ENCODE peak calls at places on chromosomes 6 and 20, in five cellular contexts. W is HFFc6, N is uterus, M is neural progenitor cell, F is IMR-90. B is an unnamed sample.

GRCh38 chr20:59666586-59666985 is 62.2 kb downstream of the PHACTR3 start:
- DNase-seq in W (no peak), N (no peak), M (no peak), F (no peak), B (no peak)

GRCh38 chr20:11372831-11373230 is 544.9 kb upstream of the BTBD3 start:
- DNase-seq in W (no peak), N (no peak), M (no peak), F (no peak), B (no peak)

GRCh38 chr6:63862486-63863198 is 227.0 kb downstream of the PHF3 start:
- DNase-seq in W (no peak), N (no peak), M (no peak), F (peak; percentile 48), B (no peak)

GRCh38 chr6:132780770-132781371 is 17.6 kb downstream of the SLC18B1 start:
- DNase-seq in W (peak; percentile 9), N (no peak), M (peak; percentile 5), F (peak; percentile 63), B (peak; percentile 43)

GRCh38 chr6:37514377-37514776 is 14.7 kb upstream of the CCDC167 start:
- DNase-seq in W (peak; percentile 46), N (no peak), M (no peak), F (peak; percentile 77), B (peak; percentile 7)

GRCh38 chr6:130240232-130240631 is 17.5 kb upstream of the SAMD3 start:
- DNase-seq in W (peak; percentile 68), N (no peak), M (no peak), F (peak; percentile 78), B (peak; percentile 82)

GRCh38 chr6:132768051-132768517 is 10.4 kb upstream of the VNN2 start:
- DNase-seq in W (peak; percentile 36), N (no peak), M (peak; percentile 72), F (no peak), B (no peak)

GRCh38 chr6:36820700-36821580 is 18.3 kb downstream of the CPNE5 start:
- DNase-seq in W (peak; percentile 62), N (no peak), M (peak; percentile 63), F (peak; percentile 64), B (peak; percentile 46)

GRCh38 chr6:33215761-33216649 is 7.7 kb downstream of the RING1 start:
- DNase-seq in W (no peak), N (no peak), M (no peak), F (no peak), B (no peak)

GRCh38 chr6:127938701-127939100 is 37.8 kb upstream of the THEMIS start:
- DNase-seq in W (peak; percentile 83), N (no peak), M (no peak), F (peak; percentile 64), B (peak; percentile 70)

GRCh38 chr6:166542580-166542912 is 43.9 kb downstream of the RAMACL start:
- DNase-seq in W (no peak), N (no peak), M (peak; percentile 21), F (peak; percentile 17), B (no peak)

GRCh38 chr6:145627451-145627850 is 107.9 kb downstream of the EPM2A start:
- DNase-seq in W (no peak), N (no peak), M (no peak), F (no peak), B (no peak)

GRCh38 chr20:24443436-24443835 is 26.0 kb upstream of the SYNDIG1 start:
- DNase-seq in W (no peak), N (no peak), M (peak; percentile 30), F (no peak), B (no peak)

GRCh38 chr20:49381558-49382493 is 100.6 kb downstream of the KCNB1 start:
- DNase-seq in W (peak; percentile 7), N (peak; percentile 90), M (no peak), F (peak; percentile 10), B (peak; percentile 42)

GRCh38 chr6:14880052-14880451 is 365.8 kb upstream of the JARID2 start:
- DNase-seq in W (no peak), N (no peak), M (no peak), F (no peak), B (no peak)

GRCh38 chr6:116847234-116847633 is 18.4 kb upstream of the GPRC6A start:
- DNase-seq in W (peak; percentile 57), N (no peak), M (no peak), F (peak; percentile 41), B (peak; percentile 33)

GRCh38 chr6:157464653-157465535 is 83.9 kb downstream of the ZDHHC14 start:
- DNase-seq in W (no peak), N (no peak), M (peak; percentile 36), F (no peak), B (no peak)

GRCh38 chr6:155247618-155248017 is 16.2 kb upstream of the CLDN20 start:
- DNase-seq in W (peak; percentile 82), N (no peak), M (no peak), F (peak; percentile 26), B (peak; percentile 77)

GRCh38 chr6:127266892-127267741 is 453 bp downstream of the RNF146 start:
- DNase-seq in W (peak; percentile 15), N (peak; percentile 40), M (peak; percentile 76), F (peak; percentile 32), B (peak; percentile 49)

GRCh38 chr6:89500486-89501020 is 67.6 kb downstream of the ANKRD6 start:
- DNase-seq in W (no peak), N (no peak), M (peak; percentile 72), F (no peak), B (no peak)

GRCh38 chr6:161674930-161675523 is 401.2 kb upstream of the AGPAT4 start:
- DNase-seq in W (no peak), N (no peak), M (no peak), F (no peak), B (no peak)

GRCh38 chr6:82246802-82247633 is 526 bp downstream of the IBTK start:
- DNase-seq in W (peak; percentile 41), N (peak; percentile 34), M (peak; percentile 88), F (peak; percentile 30), B (peak; percentile 53)

GRCh38 chr20:10591956-10592521 is 81.8 kb downstream of the JAG1 start:
- DNase-seq in W (no peak), N (no peak), M (no peak), F (peak; percentile 62), B (peak; percentile 62)

GRCh38 chr6:106084106-106084963 is 1.8 kb upstream of the PRDM1 start:
- DNase-seq in W (peak; percentile 90), N (peak; percentile 67), M (peak; percentile 83), F (peak; percentile 92), B (peak; percentile 94)
- TF ChIP-seq CTCF in W (peak; percentile 88), N (peak; percentile 14), M (peak; percentile 83), F (peak; percentile 68), B (peak; percentile 77)

DNA sequence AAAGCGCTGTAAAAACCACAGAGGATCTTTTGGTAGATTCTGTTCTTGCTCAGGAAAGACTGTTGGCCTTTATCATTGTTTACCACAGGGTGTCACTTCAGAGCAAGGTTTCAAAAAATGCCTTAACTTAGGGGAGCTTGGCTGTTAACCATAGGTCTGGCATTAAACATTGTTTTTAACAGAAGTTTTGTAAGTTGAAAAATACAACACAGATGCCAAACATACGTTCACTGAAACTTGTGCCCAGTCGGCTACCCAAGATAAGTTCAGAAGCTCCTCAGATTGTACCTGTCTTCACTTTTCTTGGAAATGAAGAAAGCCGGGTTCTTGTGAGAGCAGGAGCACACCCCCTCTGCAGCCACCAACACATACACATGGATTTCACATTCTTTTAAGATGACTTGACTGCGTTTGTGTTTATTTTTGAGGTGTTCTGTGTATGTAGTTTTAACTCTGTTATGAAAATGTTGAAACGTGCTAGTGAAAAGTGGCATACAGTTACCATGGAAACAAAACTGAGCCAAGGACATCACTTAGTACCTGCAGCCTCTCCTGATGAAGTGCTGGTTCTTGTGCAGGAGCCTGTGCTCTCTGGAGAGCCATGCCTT is 64.9 kb downstream of the SYCP2L start:
- DNase-seq in W (peak; percentile 53), N (no peak), M (peak; percentile 47), F (peak; percentile 94), B (peak; percentile 62)
- TF ChIP-seq CTCF in W (peak; percentile 81), N (no peak), M (peak; percentile 65), F (peak; percentile 76), B (peak; percentile 86)

GRCh38 chr6:95923518-95923917 is 92.3 kb upstream of the FUT9 start:
- DNase-seq in W (no peak), N (no peak), M (peak; percentile 40), F (no peak), B (no peak)
- TF ChIP-seq CTCF in W (peak; percentile 18), N (no peak), M (peak; percentile 66), F (peak; percentile 16), B (no peak)

GRCh38 chr20:45452238-45452637 is 17.3 kb upstream of the WFDC2 start:
- DNase-seq in W (no peak), N (no peak), M (no peak), F (no peak), B (no peak)

GRCh38 chr20:45461225-45461624 is 8.3 kb upstream of the WFDC2 start:
- DNase-seq in W (no peak), N (no peak), M (no peak), F (no peak), B (no peak)

GRCh38 chr20:45452772-45453171 is 16.8 kb upstream of the WFDC2 start:
- DNase-seq in W (no peak), N (no peak), M (no peak), F (no peak), B (no peak)

GRCh38 chr20:45459606-45460005 is 9.9 kb upstream of the WFDC2 start:
- DNase-seq in W (peak; percentile 18), N (no peak), M (no peak), F (peak; percentile 3), B (peak; percentile 8)

DNA sequence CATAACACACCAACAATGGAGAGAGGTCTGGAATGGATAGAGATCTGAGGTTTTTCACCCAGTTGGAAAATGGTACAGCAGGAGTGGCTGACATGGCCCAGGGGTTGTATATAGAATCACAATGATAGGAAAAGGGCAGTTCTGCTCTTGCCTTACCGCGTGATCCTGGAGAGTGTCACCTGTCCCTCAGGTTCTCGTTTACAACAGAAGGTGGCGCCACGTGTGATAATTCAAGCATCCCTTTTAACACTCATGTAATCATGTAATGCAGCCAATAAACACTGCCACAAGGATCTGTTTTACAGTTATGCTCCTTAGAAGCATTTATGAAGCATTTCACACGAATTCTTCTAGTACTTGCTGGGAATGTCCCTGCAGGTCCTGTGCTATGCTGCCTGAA is 12.9 kb upstream of the WFDC2 start:
- DNase-seq in W (no peak), N (no peak), M (peak; percentile 64), F (no peak), B (no peak)
- TF ChIP-seq CTCF in W (peak; percentile 46), N (no peak), M (peak; percentile 65), F (no peak), B (peak; percentile 17)

GRCh38 chr6:114323784-114324183 is 19.0 kb downstream of the HS3ST5 start:
- DNase-seq in W (no peak), N (no peak), M (peak; percentile 14), F (no peak), B (no peak)

DNA sequence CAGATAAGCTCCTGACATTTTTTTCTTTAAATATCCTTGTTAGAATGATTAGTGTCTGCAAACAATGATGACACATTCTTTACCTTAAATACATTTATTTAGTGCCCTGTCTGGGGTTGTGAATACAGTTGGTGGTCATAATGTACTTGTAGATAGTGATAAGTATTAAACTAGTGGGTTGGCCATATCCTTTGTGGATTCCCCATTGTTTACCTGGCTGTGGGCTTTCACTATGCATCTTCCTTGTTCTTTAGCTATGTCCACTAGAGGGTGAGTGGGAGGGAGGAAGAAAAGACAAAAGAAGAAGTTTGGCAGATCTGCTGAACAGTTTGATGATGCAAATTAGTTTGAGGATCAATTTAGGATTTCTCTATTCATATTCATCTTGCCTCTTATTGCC is 15.7 kb downstream of the HS3ST5 start:
- DNase-seq in W (no peak), N (no peak), M (no peak), F (no peak), B (no peak)
- TF ChIP-seq CTCF in W (no peak), N (no peak), M (peak; percentile 33), F (no peak), B (no peak)